ENCODE peak calls at places on chromosomes 3 and 15, in nine cellular contexts. V is NCI-H2081; L is IMR-90; G is ELR; U is heart left ventricle; Z is HL-60; M is iPS DF 6.9; S is K562; E is stimulated activated CD4-positive, alpha-beta T cell treated with anti-CD3 and anti-CD28 coated beads, Interleukin-4, amount 100 ng/mL, for 1 hour. D is an unnamed sample.

GRCh38 chr3:17891139-17891850 is 148.9 kb upstream of the TBC1D5 start:
- DNase-seq in E (no peak), U (no peak), L (peak; percentile 8), S (peak; percentile 39), Z (no peak), G (peak; percentile 48), M (no peak), V (no peak), D (no peak)

GRCh38 chr3:9690451-9691450 is 12.9 kb upstream of the CPNE9 start:
- DNase-seq in S (peak; percentile 80), V (no peak), M (no peak), Z (no peak), G (no peak), L (no peak), U (no peak), E (no peak), D (peak; percentile 65)

GRCh38 chr3:155504682-155505081 is 211.2 kb upstream of the STRIT1 start:
- DNase-seq in Z (no peak), U (no peak), E (no peak), G (no peak), M (no peak), S (no peak), V (peak; percentile 99), L (no peak), D (no peak)

GRCh38 chr3:103609472-103609871 is 1174.7 kb downstream of the ZPLD1 start:
- DNase-seq in E (no peak), L (no peak), G (no peak), V (no peak), U (no peak), M (no peak), Z (no peak), S (no peak), D (no peak)

GRCh38 chr3:134794950-134795775 is at the start of gene EPHB1:
- DNase-seq in S (peak; percentile 64), Z (peak; percentile 48), U (peak; percentile 80), G (peak; percentile 91), E (peak; percentile 57), L (peak; percentile 87), V (peak; percentile 92), M (peak; percentile 91), D (peak; percentile 76)

GRCh38 chr3:122247825-122248185 is 64.3 kb downstream of the CASR start:
- DNase-seq in L (peak; percentile 13), U (no peak), E (no peak), V (no peak), S (no peak), Z (no peak), G (no peak), M (no peak), D (peak; percentile 25)

GRCh38 chr15:32098033-32098432 is 67.7 kb downstream of the CHRNA7 start:
- DNase-seq in M (no peak), V (no peak), L (no peak), Z (no peak), U (no peak), S (no peak), G (no peak), E (no peak), D (no peak)

GRCh38 chr15:99962006-99962561 is 228.8 kb upstream of the LYSMD4 start:
- DNase-seq in L (no peak), Z (no peak), V (no peak), U (no peak), S (no peak), E (no peak), G (no peak), M (no peak), D (no peak)

GRCh38 chr3:147702499-147702898 is 293.3 kb downstream of the ZIC1 start:
- DNase-seq in L (no peak), U (no peak), G (no peak), S (no peak), M (no peak), V (no peak), E (no peak), Z (no peak), D (no peak)

GRCh38 chr3:183924543-183924942 is 39.9 kb upstream of the PARL start:
- DNase-seq in V (no peak), E (no peak), U (no peak), M (no peak), L (no peak), S (no peak), Z (no peak), G (no peak), D (no peak)

GRCh38 chr3:135000465-135000864 is 205.4 kb downstream of the EPHB1 start:
- DNase-seq in M (no peak), V (peak; percentile 94), G (no peak), S (no peak), Z (no peak), L (no peak), U (no peak), E (no peak), D (no peak)

GRCh38 chr3:51942603-51943450 is 664 bp downstream of the PARP3 start:
- DNase-seq in V (no peak), M (no peak), U (peak; percentile 61), G (peak; percentile 83), L (peak; percentile 52), S (peak; percentile 42), Z (no peak), E (peak; percentile 62), D (peak; percentile 73)

GRCh38 chr3:42544492-42545283 is 37.1 kb downstream of the SEC22C start:
- DNase-seq in M (no peak), S (no peak), L (no peak), E (no peak), U (peak; percentile 61), G (peak; percentile 14), V (peak; percentile 89), Z (no peak), D (no peak)

GRCh38 chr15:35182841-35183479 is 97.9 kb upstream of the NANOGP8 start:
- DNase-seq in V (peak; percentile 90), L (no peak), Z (no peak), G (no peak), E (no peak), M (peak; percentile 50), U (no peak), S (no peak), D (no peak)

GRCh38 chr15:37698679-37699078 is 235.8 kb upstream of the TMCO5A start:
- DNase-seq in L (no peak), E (no peak), S (no peak), Z (no peak), M (no peak), U (no peak), G (peak; percentile 56), V (no peak), D (no peak)

GRCh38 chr3:97815149-97815917 is 6.5 kb upstream of the CRYBG3 start:
- DNase-seq in Z (no peak), U (no peak), V (no peak), S (no peak), M (no peak), G (peak; percentile 54), L (peak; percentile 33), E (peak; percentile 9), D (no peak)

GRCh38 chr3:55164876-55165275 is 237.0 kb upstream of the LRTM1 start:
- DNase-seq in S (no peak), Z (no peak), U (no peak), E (no peak), L (peak; percentile 60), M (no peak), G (peak; percentile 24), V (no peak), D (no peak)

GRCh38 chr3:62548806-62549205 is 175.5 kb upstream of the FEZF2 start:
- DNase-seq in Z (no peak), M (no peak), V (no peak), L (no peak), S (no peak), G (peak; percentile 17), U (no peak), E (no peak), D (no peak)

GRCh38 chr3:126137490-126138130 is 42.8 kb downstream of the ALDH1L1 start:
- DNase-seq in G (no peak), U (no peak), V (no peak), Z (no peak), E (no peak), L (no peak), S (no peak), M (no peak), D (no peak)

GRCh38 chr3:9653565-9654248 is 4.4 kb downstream of the MTMR14 start:
- DNase-seq in E (no peak), U (peak; percentile 41), Z (no peak), L (no peak), V (no peak), G (no peak), S (no peak), M (no peak), D (no peak)

GRCh38 chr3:149198611-149199010 is 23.0 kb downstream of the CP start:
- DNase-seq in G (peak; percentile 68), E (no peak), L (peak; percentile 63), Z (no peak), S (no peak), M (peak; percentile 78), U (no peak), V (no peak), D (no peak)

GRCh38 chr3:12663311-12663935 is 494 bp downstream of the RAF1 start:
- DNase-seq in M (no peak), G (peak; percentile 46), L (no peak), S (no peak), V (peak; percentile 36), E (peak; percentile 52), U (peak; percentile 52), Z (no peak), D (peak; percentile 49)

GRCh38 chr15:68271854-68272471 is 5.6 kb upstream of the FEM1B start:
- DNase-seq in M (no peak), Z (no peak), S (no peak), L (peak; percentile 92), V (no peak), E (no peak), G (peak; percentile 89), U (no peak), D (no peak)

GRCh38 chr3:59327324-59327939 is 277.6 kb upstream of the CFAP20DC start:
- DNase-seq in Z (no peak), E (no peak), M (no peak), G (peak; percentile 4), S (no peak), U (no peak), L (peak; percentile 41), V (no peak), D (no peak)

GRCh38 chr15:57237282-57237642 is 139.0 kb upstream of the CGNL1 start:
- DNase-seq in L (no peak), E (no peak), Z (no peak), S (no peak), G (no peak), V (peak; percentile 91), U (no peak), M (no peak), D (no peak)

GRCh38 chr15:45573961-45574629 is 13.1 kb upstream of the BLOC1S6 start:
- DNase-seq in M (peak; percentile 79), G (peak; percentile 56), Z (no peak), U (no peak), L (no peak), S (peak; percentile 45), V (no peak), E (peak; percentile 13), D (no peak)

GRCh38 chr3:190229632-190230424 is 92.4 kb downstream of the CLDN1 start:
- DNase-seq in L (peak; percentile 63), V (no peak), M (no peak), E (no peak), Z (no peak), G (peak; percentile 88), U (no peak), S (no peak), D (no peak)

GRCh38 chr15:92595506-92596337 is 59.9 kb downstream of the FAM174B start:
- DNase-seq in L (no peak), U (no peak), V (no peak), G (no peak), E (no peak), S (no peak), Z (no peak), M (no peak), D (no peak)

GRCh38 chr3:170307998-170308398 is 49.5 kb upstream of the SKIL start:
- DNase-seq in M (no peak), E (no peak), S (peak; percentile 17), V (no peak), U (no peak), G (peak; percentile 51), L (peak; percentile 79), Z (no peak), D (no peak)

GRCh38 chr15:100115711-100116090 is 226.1 kb downstream of the ADAMTS17 start:
- DNase-seq in L (peak; percentile 67), U (peak; percentile 57), V (no peak), Z (no peak), M (no peak), S (no peak), G (peak; percentile 44), E (no peak), D (no peak)

GRCh38 chr3:177279118-177279815 is 82.0 kb upstream of the TBL1XR1 start:
- DNase-seq in V (peak; percentile 85), S (peak; percentile 30), M (no peak), E (no peak), L (no peak), U (no peak), G (no peak), Z (no peak), D (no peak)